ENCODE peak calls at places on chromosomes 2 and 18, in eight cellular contexts. B is SK-N-SH, V is WTC11, A is foreskin keratinocyte, K is adrenal gland, U is BE2C, J is lower leg skin, O is HL-60. E is an unnamed sample.

GRCh38 chr18:69102959-69103358 is 297.7 kb upstream of the DOK6 start:
- DNase-seq in O (no peak), J (no peak), V (no peak), K (no peak), A (no peak), U (no peak), B (no peak), E (no peak)

GRCh38 chr2:220297093-220297492 is 669.7 kb downstream of the SLC4A3 start:
- DNase-seq in J (no peak), U (no peak), A (no peak), O (no peak), B (no peak), K (no peak), V (no peak), E (no peak)

GRCh38 chr2:66602341-66602740 is 167.4 kb downstream of the MEIS1 start:
- DNase-seq in U (no peak), V (no peak), K (no peak), J (no peak), A (no peak), O (no peak), B (no peak), E (no peak)

GRCh38 chr18:66316708-66317107 is 287.2 kb downstream of the CDH19 start:
- DNase-seq in V (no peak), B (no peak), K (no peak), U (no peak), J (no peak), A (no peak), O (no peak), E (no peak)

GRCh38 chr2:224994221-224994843 is 47.9 kb downstream of the DOCK10 start:
- DNase-seq in J (no peak), K (no peak), O (no peak), U (no peak), B (no peak), V (no peak), A (no peak), E (no peak)

GRCh38 chr2:230761704-230762103 is 49.1 kb downstream of the CAB39 start:
- DNase-seq in V (no peak), U (no peak), K (no peak), J (no peak), A (no peak), B (no peak), O (no peak), E (no peak)

GRCh38 chr2:216830346-216830745 is 29.5 kb downstream of the TNP1 start:
- DNase-seq in K (no peak), O (no peak), A (no peak), B (no peak), J (no peak), V (no peak), U (no peak), E (no peak)

GRCh38 chr2:63814114-63814513 is 27.6 kb upstream of the UGP2 start:
- DNase-seq in J (no peak), B (no peak), V (no peak), A (peak; percentile 22), O (no peak), U (no peak), K (no peak), E (no peak)

GRCh38 chr18:46542545-46542944 is 114.5 kb downstream of the LOXHD1 start:
- DNase-seq in J (no peak), U (no peak), O (no peak), A (peak; percentile 5), V (no peak), K (no peak), B (no peak), E (no peak)

GRCh38 chr2:239477606-239478005 is 76.8 kb upstream of the HDAC4 start:
- DNase-seq in K (no peak), O (no peak), B (no peak), A (no peak), U (no peak), V (no peak), J (no peak), E (no peak)

GRCh38 chr2:183594150-183594549 is 469.9 kb downstream of the NUP35 start:
- DNase-seq in U (no peak), O (no peak), K (no peak), A (no peak), B (no peak), V (no peak), J (no peak), E (no peak)

GRCh38 chr2:74502720-74503505 is 3.5 kb upstream of the LBX2 start:
- DNase-seq in A (no peak), K (peak; percentile 70), B (peak; percentile 30), O (no peak), J (peak; percentile 84), U (no peak), V (peak; percentile 63), E (peak; percentile 64)

GRCh38 chr2:39805936-39806608 is 27.0 kb upstream of the THUMPD2 start:
- DNase-seq in B (no peak), A (no peak), U (no peak), V (no peak), O (no peak), K (no peak), J (no peak), E (no peak)

GRCh38 chr2:234950435-234950729 is 1.4 kb upstream of the SH3BP4 start:
- DNase-seq in V (no peak), K (no peak), B (no peak), J (no peak), O (no peak), A (no peak), U (no peak), E (no peak)

GRCh38 chr2:54722641-54723299 is 692 bp upstream of the EML6 start:
- DNase-seq in A (peak; percentile 26), O (no peak), U (no peak), J (no peak), K (no peak), B (no peak), V (no peak), E (no peak)

GRCh38 chr2:63755980-63756379 is 85.7 kb upstream of the UGP2 start:
- DNase-seq in V (no peak), U (no peak), B (no peak), O (no peak), A (no peak), J (no peak), K (no peak), E (no peak)

GRCh38 chr2:18476484-18476883 is 84.0 kb downstream of the RDH14 start:
- DNase-seq in U (no peak), K (no peak), O (no peak), V (no peak), J (no peak), B (no peak), A (no peak), E (no peak)

GRCh38 chr2:28408764-28409599 is 16.3 kb downstream of the FOSL2 start:
- DNase-seq in A (peak; percentile 75), K (no peak), O (no peak), J (no peak), B (no peak), V (no peak), U (no peak), E (no peak)

GRCh38 chr2:236173734-236174607 is 5.8 kb upstream of the GBX2 start:
- DNase-seq in V (peak; percentile 24), A (no peak), O (no peak), J (no peak), K (no peak), U (no peak), B (no peak), E (no peak)

GRCh38 chr2:127650041-127650784 is 4.3 kb downstream of the GPR17 start:
- DNase-seq in J (no peak), U (no peak), A (no peak), V (no peak), O (no peak), B (no peak), K (no peak), E (no peak)
- TF ChIP-seq CTCF in J (no peak), U (no peak), A (no peak), V (peak; percentile 9), O (no peak), B (no peak), K (peak; percentile 26), E (peak; percentile 53)

DNA sequence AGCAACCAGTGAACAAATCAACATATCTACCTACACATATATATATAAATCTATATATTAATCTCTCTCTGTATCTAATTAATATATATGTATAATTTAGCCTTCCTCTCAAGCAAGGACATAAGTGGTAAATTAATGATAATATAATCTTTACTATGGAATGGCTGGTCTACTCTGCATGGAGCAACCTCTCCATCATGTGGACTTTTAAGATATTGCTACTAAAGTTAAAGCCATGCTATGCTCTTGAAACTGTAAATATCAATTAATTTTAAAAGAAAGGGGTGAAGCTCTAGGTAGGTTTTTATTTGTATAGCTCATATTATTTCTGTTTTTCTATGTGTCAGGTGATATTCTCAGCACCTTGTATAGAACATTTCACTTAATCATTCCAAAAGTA is 147.0 kb downstream of the PPP1R1C start:
- DNase-seq in U (no peak), K (no peak), B (no peak), V (no peak), A (no peak), J (no peak), O (no peak), E (no peak)
- TF ChIP-seq CTCF in U (no peak), K (no peak), B (peak; percentile 68), V (no peak), A (peak; percentile 55), J (no peak), O (no peak), E (no peak)

DNA sequence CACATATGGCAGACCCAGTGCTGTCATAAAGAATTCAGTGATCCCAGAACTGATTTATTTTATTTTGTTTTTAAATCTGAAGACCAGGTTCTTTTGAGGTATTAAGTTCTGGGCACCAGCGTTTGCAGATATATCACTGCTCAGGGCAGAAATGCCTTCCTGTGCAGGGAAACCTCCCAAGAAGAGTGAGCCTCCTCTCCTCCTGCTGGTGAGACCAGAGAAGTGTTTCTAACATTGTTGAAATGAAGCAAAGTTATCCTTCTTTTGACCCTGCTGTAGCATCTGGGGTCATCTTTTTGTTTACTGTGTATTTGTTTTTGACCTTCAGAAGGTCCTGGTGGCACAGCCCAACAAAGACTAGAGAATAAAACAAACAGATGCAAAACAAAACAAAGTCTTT is 94.0 kb downstream of the AQP4 start:
- DNase-seq in A (no peak), B (no peak), J (no peak), O (no peak), U (peak; percentile 7), K (peak; percentile 38), V (peak; percentile 35), E (no peak)
- TF ChIP-seq CTCF in A (peak; percentile 47), B (peak; percentile 41), J (no peak), O (peak; percentile 21), U (peak; percentile 56), K (peak; percentile 74), V (peak; percentile 47), E (peak; percentile 72)

GRCh38 chr18:32301976-32302743 is 112.3 kb downstream of the MEP1B start:
- DNase-seq in U (no peak), B (peak; percentile 26), O (no peak), J (no peak), V (no peak), K (no peak), A (peak; percentile 55), E (no peak)

GRCh38 chr18:32303400-32303799 is 113.6 kb downstream of the MEP1B start:
- DNase-seq in K (no peak), V (no peak), O (no peak), U (no peak), A (no peak), B (no peak), J (no peak), E (no peak)

GRCh38 chr18:32301361-32301760 is 111.5 kb downstream of the MEP1B start:
- DNase-seq in J (no peak), A (no peak), V (no peak), B (no peak), K (no peak), U (no peak), O (no peak), E (no peak)

GRCh38 chr18:32300914-32301313 is 111.1 kb downstream of the MEP1B start:
- DNase-seq in V (no peak), A (no peak), U (no peak), J (no peak), O (no peak), K (no peak), B (no peak), E (no peak)

GRCh38 chr18:32302806-32303205 is 113.0 kb downstream of the MEP1B start:
- DNase-seq in U (no peak), O (no peak), J (no peak), B (no peak), A (no peak), K (no peak), V (no peak), E (no peak)
- TF ChIP-seq CTCF in U (no peak), O (no peak), J (no peak), B (no peak), A (no peak), K (no peak), V (no peak), E (no peak)